ENCODE peak calls at places on chromosome 3, in five cellular contexts. M, Q, C, V and I are unnamed samples.

GRCh38 chr3:69137412-69137811 is 15.0 kb upstream of the LMOD3 start:
- DNase-seq in M (no peak), Q (no peak), C (no peak), V (no peak), I (no peak)

GRCh38 chr3:3127432-3128010 is 781 bp downstream of the TRNT1 start:
- DNase-seq in M (no peak), Q (peak; percentile 16), C (no peak), V (peak; percentile 11), I (no peak)

GRCh38 chr3:111128884-111129283 is 57.3 kb downstream of the NECTIN3 start:
- DNase-seq in M (no peak), Q (no peak), C (no peak), V (peak; percentile 48), I (no peak)

GRCh38 chr3:22886394-22886793 is 316.7 kb upstream of the UBE2E2 start:
- DNase-seq in M (no peak), Q (no peak), C (no peak), V (no peak), I (no peak)

GRCh38 chr3:69772152-69772867 is 33.0 kb downstream of the MITF start:
- DNase-seq in M (no peak), Q (no peak), C (no peak), V (no peak), I (no peak)

GRCh38 chr3:99568936-99569335 is 69.5 kb upstream of the COL8A1 start:
- DNase-seq in M (no peak), Q (no peak), C (no peak), V (no peak), I (no peak)

GRCh38 chr3:17555525-17555924 is 186.9 kb downstream of the TBC1D5 start:
- DNase-seq in M (no peak), Q (no peak), C (no peak), V (peak; percentile 14), I (no peak)

GRCh38 chr3:58535531-58536500 is 1.2 kb downstream of the ACOX2 start:
- DNase-seq in M (peak; percentile 78), Q (no peak), C (no peak), V (no peak), I (peak; percentile 78)

GRCh38 chr3:13569641-13570390 is 20.9 kb downstream of the FBLN2 start:
- DNase-seq in M (no peak), Q (no peak), C (no peak), V (peak; percentile 10), I (no peak)

GRCh38 chr3:132660056-132660744 is at the start of gene UBA5:
- DNase-seq in M (peak; percentile 73), Q (peak; percentile 56), C (peak; percentile 46), V (peak; percentile 61), I (peak; percentile 93)

GRCh38 chr3:132659000-132659369 is 624 bp downstream of the ACAD11 start:
- DNase-seq in M (no peak), Q (no peak), C (no peak), V (no peak), I (no peak)

GRCh38 chr3:132660745-132661067 is 577 bp downstream of the UBA5 start:
- DNase-seq in M (no peak), Q (no peak), C (no peak), V (peak; percentile 28), I (peak; percentile 52)

GRCh38 chr3:132659370-132660055 is at the start of gene ACAD11:
- DNase-seq in M (peak; percentile 70), Q (peak; percentile 63), C (peak; percentile 39), V (peak; percentile 68), I (peak; percentile 52)

DNA sequence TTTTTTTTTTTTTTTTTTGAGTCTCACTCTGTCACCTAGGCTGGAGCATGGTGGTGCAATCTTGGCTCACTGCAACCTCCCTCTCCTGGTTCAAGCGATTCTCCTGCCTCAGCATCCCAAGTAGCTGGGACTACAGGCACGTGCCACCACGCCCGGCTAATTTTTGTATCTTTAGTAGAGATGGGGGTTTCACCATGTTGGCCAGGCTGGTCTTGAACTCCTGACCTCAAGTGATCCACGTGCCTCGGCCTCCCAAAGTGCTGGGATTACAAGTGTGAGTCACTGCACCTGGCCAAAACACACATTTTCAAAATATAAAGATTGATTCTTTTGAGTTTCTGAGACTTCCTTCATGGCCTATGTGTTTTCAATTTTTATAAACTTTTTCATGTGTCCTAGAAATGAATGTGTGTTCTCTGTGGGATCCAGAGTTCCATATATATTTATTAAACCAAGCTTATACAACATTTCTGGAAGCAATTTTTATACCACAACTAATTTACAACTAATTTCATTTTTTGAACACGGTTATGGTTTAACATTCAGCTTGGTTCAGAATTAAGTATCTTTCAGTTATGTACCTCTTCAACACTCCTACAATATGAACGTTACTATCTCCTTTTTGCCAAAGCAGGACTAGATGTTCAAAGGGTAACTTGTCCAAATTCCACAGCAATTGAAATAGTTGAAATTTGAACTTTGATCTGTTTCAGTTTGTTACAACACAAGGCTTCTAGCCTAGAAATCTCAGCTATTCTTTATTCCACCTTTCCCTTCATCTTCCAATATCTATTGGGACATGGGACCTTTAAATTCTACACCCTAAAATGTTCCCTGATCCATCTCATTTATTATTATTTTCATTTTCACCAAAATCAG is 1.5 kb downstream of the ACAD11 start:
- DNase-seq in M (no peak), Q (no peak), C (no peak), V (no peak), I (no peak)
- H3K4me3 ChIP-seq in M (no peak overlapping the region), Q (no peak overlapping the region), C (no peak overlapping the region), V (no peak overlapping the region), I (no peak overlapping the region)

GRCh38 chr3:169769287-169770181 is at the start of gene ACTRT3:
- DNase-seq in M (peak; percentile 77), Q (peak; percentile 33), C (peak; percentile 29), V (peak; percentile 43), I (peak; percentile 92)
- TF ChIP-seq POLR2A in M (peak; percentile 76), Q (peak; percentile 56), C (no peak), V (no peak), I (no peak)

GRCh38 chr3:187274977-187275338 is 16.6 kb downstream of the MASP1 start:
- DNase-seq in M (no peak), Q (no peak), C (peak; percentile 71), V (no peak), I (no peak)
- H3K4me3 ChIP-seq in M (no peak overlapping the region), Q (no peak overlapping the region), C (no peak overlapping the region), V (no peak overlapping the region), I (no peak overlapping the region)

DNA sequence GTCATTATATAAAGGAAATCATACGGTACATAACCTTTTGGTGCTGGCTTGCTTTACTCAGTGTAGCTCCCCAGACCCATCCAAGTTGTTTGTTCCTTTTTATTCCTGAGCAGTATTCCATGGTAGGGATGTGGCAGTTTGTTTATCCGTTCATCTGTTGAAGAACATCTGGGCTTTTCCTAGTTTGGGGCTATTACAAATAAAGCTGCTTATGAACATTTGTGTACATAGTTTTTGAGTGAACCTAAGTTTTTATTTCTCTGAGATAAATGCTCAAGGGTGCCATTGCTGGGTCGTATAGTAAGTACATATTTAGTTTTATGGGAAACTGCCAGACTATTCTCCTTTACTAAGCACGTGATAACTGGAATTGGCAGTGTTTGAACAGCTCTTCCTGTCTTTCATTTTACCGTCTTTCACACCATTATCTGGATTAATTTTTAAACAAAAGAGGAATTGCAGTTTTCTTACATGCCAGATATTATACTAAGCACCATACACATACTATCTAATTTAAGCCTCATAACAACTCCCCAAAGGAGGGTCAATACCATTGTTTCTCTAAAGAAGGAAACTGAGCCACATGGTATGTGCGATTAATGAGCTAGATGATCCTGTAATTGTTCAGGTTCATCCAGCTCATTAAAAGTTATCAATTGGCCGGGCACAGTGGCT is 85.6 kb downstream of the PTPRG start:
- DNase-seq in M (no peak), Q (no peak), C (no peak), V (peak; percentile 15), I (no peak)
- TF ChIP-seq POLR2A in M (no peak), Q (no peak), C (no peak), V (no peak), I (no peak)

GRCh38 chr3:61030469-61031035 is 220.7 kb downstream of the FHIT start:
- DNase-seq in M (no peak), Q (no peak), C (no peak), V (no peak), I (no peak)
- H3K4me3 ChIP-seq in M (no peak overlapping the region), Q (no peak overlapping the region), C (no peak overlapping the region), V (no peak overlapping the region), I (no peak overlapping the region)

DNA sequence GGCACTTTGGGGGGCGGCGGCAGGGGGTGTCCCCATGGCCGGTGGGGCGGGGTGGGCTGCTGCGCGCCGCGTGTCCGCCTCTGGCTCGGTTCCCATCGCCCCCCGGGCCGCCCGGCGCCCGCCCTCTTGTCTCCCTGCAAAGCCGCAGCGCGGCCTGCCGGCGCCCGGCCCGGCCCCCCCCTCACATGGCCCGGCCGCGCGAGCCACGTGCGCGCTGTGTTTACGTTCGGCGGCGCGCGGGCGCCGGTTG is 492 bp downstream of the NR1D2 start:
- DNase-seq in M (no peak), Q (no peak), C (no peak), V (no peak), I (no peak)
- TF ChIP-seq POLR2A in M (no peak), Q (no peak), C (no peak), V (no peak), I (no peak)